ENCODE peak calls at places on chromosomes 5 and 9, in four cellular contexts. F, T, U and W are unnamed samples.
A peak's percentile ranks its signal among the peaks of the same experiment; 100 is the strongest.

GRCh38 chr5:59236448-59236847 is 653.6 kb downstream of the RAB3C start:
- DNase-seq in F (no peak), T (no peak), U (no peak), W (no peak)

GRCh38 chr9:7242126-7242525 is 484.4 kb downstream of the KDM4C start:
- DNase-seq in F (no peak), T (no peak), U (no peak), W (no peak)

GRCh38 chr9:135547756-135548736 is 2.1 kb downstream of the OBP2A start:
- DNase-seq in F (no peak), T (no peak), U (no peak), W (no peak)

GRCh38 chr5:113218200-113218599 is 216.6 kb downstream of the TSSK1B start:
- DNase-seq in F (no peak), T (peak; percentile 67), U (no peak), W (no peak)

GRCh38 chr5:67511911-67512310 is 315.3 kb upstream of the CD180 start:
- DNase-seq in F (no peak), T (no peak), U (no peak), W (no peak)

GRCh38 chr9:131776473-131776872 is 36.6 kb upstream of the RAPGEF1 start:
- DNase-seq in F (no peak), T (peak; percentile 96), U (no peak), W (no peak)

GRCh38 chr5:97297063-97297715 is 114.1 kb upstream of the RIOK2 start:
- DNase-seq in F (peak; percentile 0), T (peak; percentile 86), U (no peak), W (peak; percentile 40)

GRCh38 chr5:83595217-83595616 is 123.7 kb downstream of the VCAN start:
- DNase-seq in F (no peak), T (no peak), U (no peak), W (no peak)

GRCh38 chr5:72598461-72599433 is 91.5 kb upstream of the ZNF366 start:
- DNase-seq in F (no peak), T (no peak), U (no peak), W (no peak)

GRCh38 chr5:32973646-32974045 is 262.5 kb downstream of the NPR3 start:
- DNase-seq in F (no peak), T (no peak), U (no peak), W (no peak)

GRCh38 chr5:168790691-168791230 is 211.6 kb upstream of the PANK3 start:
- DNase-seq in F (no peak), T (no peak), U (no peak), W (no peak)

GRCh38 chr5:105868038-105868775 is 1802.5 kb downstream of the EFNA5 start:
- DNase-seq in F (no peak), T (peak; percentile 44), U (no peak), W (peak; percentile 64)

GRCh38 chr9:14106699-14107098 is 207.2 kb downstream of the NFIB start:
- DNase-seq in F (no peak), T (no peak), U (no peak), W (no peak)